ENCODE peak calls at places on chromosomes 4 and X, in nine cellular contexts. P is B cell; S is hypothalamus; H is T-helper 2 cell; E is NCI-H1092; C is NAMALWA; L is A172; U is stimulated activated CD4-positive, alpha-beta T cell treated with anti-CD3 and anti-CD28 coated beads, Interleukin-15, amount 100 ng/mL, for 48 hours; T is substantia nigra. D is an unnamed sample.

GRCh38 chr4:3116955-3117354 is 42.5 kb downstream of the HTT start:
- DNase-seq in P (no peak), S (no peak), H (no peak), E (no peak), C (no peak), L (no peak), U (no peak), T (no peak), D (no peak)

GRCh38 chrX:67636532-67636931 is 92.7 kb downstream of the AR start:
- DNase-seq in P (no peak), S (no peak), H (no peak), E (no peak), C (no peak), L (no peak), U (no peak), T (no peak), D (no peak)

GRCh38 chr4:1204286-1204827 is 32.0 kb upstream of the SPON2 start:
- DNase-seq in P (no peak), S (no peak), H (no peak), E (no peak), C (no peak), L (no peak), U (no peak), T (no peak), D (no peak)

GRCh38 chr4:90112715-90113114 is 14.5 kb upstream of the CCSER1 start:
- DNase-seq in P (no peak), S (no peak), H (no peak), E (no peak), C (no peak), L (peak; percentile 71), U (no peak), T (no peak), D (no peak)

GRCh38 chrX:109384569-109385174 is 97.2 kb downstream of the GUCY2F start:
- DNase-seq in P (no peak), S (no peak), H (no peak), E (no peak), C (peak; percentile 26), L (no peak), U (no peak), T (no peak), D (no peak)

GRCh38 chrX:129981752-129982299 is 609 bp upstream of the BCORL1 start:
- DNase-seq in P (no peak), S (no peak), H (no peak), E (no peak), C (no peak), L (no peak), U (no peak), T (no peak), D (no peak)

GRCh38 chr4:139740531-139741041 is 75.0 kb downstream of the MGST2 start:
- DNase-seq in P (no peak), S (no peak), H (no peak), E (peak; percentile 94), C (no peak), L (peak; percentile 71), U (no peak), T (peak; percentile 5), D (no peak)

GRCh38 chrX:119194631-119195030 is 41.5 kb upstream of the PGRMC1 start:
- DNase-seq in P (no peak), S (no peak), H (no peak), E (no peak), C (peak; percentile 23), L (no peak), U (no peak), T (no peak), D (no peak)

GRCh38 chrX:9902651-9903050 is 64.5 kb upstream of the CLDN34 start:
- DNase-seq in P (no peak), S (no peak), H (no peak), E (no peak), C (no peak), L (peak; percentile 66), U (no peak), T (no peak), D (no peak)

GRCh38 chr4:141022221-141022760 is 111.0 kb downstream of the RNF150 start:
- DNase-seq in P (no peak), S (no peak), H (no peak), E (no peak), C (no peak), L (no peak), U (no peak), T (no peak), D (no peak)

GRCh38 chr4:15100994-15101695 is 98.9 kb downstream of the CPEB2 start:
- DNase-seq in P (no peak), S (peak; percentile 3), H (no peak), E (no peak), C (no peak), L (no peak), U (no peak), T (no peak), D (no peak)

D was measured in naive thymus-derived CD8-positive, alpha-beta T cell.